ENCODE peak calls at places on chromosomes 12 and 14, in six cellular contexts. B is HepG2, W is upper lobe of left lung, C is A549, N is K562, P is GM12878. O is an unnamed sample.
A peak's percentile ranks its signal among the peaks of the same experiment; 100 is the strongest.

GRCh38 chr12:546920-547845 is 87.4 kb downstream of the B4GALNT3 start:
- ATAC-seq in B (peak; percentile 87), W (peak; percentile 89), C (peak; percentile 77), N (peak; percentile 96), P (peak; percentile 93), O (peak; percentile 57)

GRCh38 chr12:59077153-59077930 is 157.0 kb upstream of the LRIG3 start:
- ATAC-seq in B (no peak), W (no peak), C (no peak), N (no peak), P (no peak), O (no peak)

GRCh38 chr14:99250636-99251208 is 21.3 kb downstream of the BCL11B start:
- ATAC-seq in B (no peak), W (no peak), C (no peak), N (no peak), P (no peak), O (no peak)

GRCh38 chr12:124681779-124682391 is 114.5 kb upstream of the NCOR2 start:
- ATAC-seq in B (no peak), W (peak; percentile 4), C (peak; percentile 31), N (no peak), P (peak; percentile 11), O (peak; percentile 61)

GRCh38 chr12:5088586-5089264 is 45.0 kb downstream of the KCNA5 start:
- ATAC-seq in B (no peak), W (peak; percentile 6), C (peak; percentile 76), N (no peak), P (no peak), O (no peak)

GRCh38 chr12:52235822-52236291 is 2.8 kb downstream of the KRT7 start:
- ATAC-seq in B (no peak), W (no peak), C (no peak), N (no peak), P (no peak), O (no peak)

GRCh38 chr12:51847830-51848727 is at the start of gene FIGNL2:
- ATAC-seq in B (peak; percentile 10), W (no peak), C (peak; percentile 32), N (peak; percentile 54), P (no peak), O (peak; percentile 15)

GRCh38 chr12:39145175-39145999 is 240.0 kb upstream of the CPNE8 start:
- ATAC-seq in B (peak; percentile 65), W (no peak), C (peak; percentile 97), N (no peak), P (peak; percentile 96), O (peak; percentile 88)

GRCh38 chr14:72965249-72965648 is 39.0 kb downstream of the DCAF4 start:
- ATAC-seq in B (peak; percentile 21), W (no peak), C (peak; percentile 27), N (peak; percentile 45), P (no peak), O (no peak)

GRCh38 chr12:110556705-110557104 is 26.4 kb downstream of the PPTC7 start:
- ATAC-seq in B (no peak), W (no peak), C (no peak), N (peak; percentile 33), P (no peak), O (no peak)

GRCh38 chr14:104011824-104012517 is 69.6 kb upstream of the RD3L start:
- ATAC-seq in B (no peak), W (peak; percentile 83), C (no peak), N (no peak), P (no peak), O (no peak)

GRCh38 chr12:85627584-85627983 is 208.6 kb downstream of the RASSF9 start:
- ATAC-seq in B (no peak), W (no peak), C (no peak), N (no peak), P (no peak), O (no peak)

GRCh38 chr12:121490401-121491257 is 90.2 kb downstream of the KDM2B start:
- ATAC-seq in B (peak; percentile 88), W (no peak), C (no peak), N (no peak), P (no peak), O (no peak)

GRCh38 chr12:79920421-79921238 is 14.3 kb downstream of the PPP1R12A start:
- ATAC-seq in B (no peak), W (no peak), C (no peak), N (peak; percentile 54), P (peak; percentile 63), O (no peak)

GRCh38 chr12:111248981-111249380 is 119.9 kb downstream of the PHETA1 start:
- ATAC-seq in B (no peak), W (no peak), C (peak; percentile 77), N (no peak), P (no peak), O (no peak)

GRCh38 chr12:106985479-106985878 is 1.5 kb downstream of the MTERF2 start:
- ATAC-seq in B (peak; percentile 55), W (no peak), C (no peak), N (peak; percentile 48), P (no peak), O (no peak)

GRCh38 chr12:45426294-45426693 is 210.4 kb downstream of the ANO6 start:
- ATAC-seq in B (no peak), W (no peak), C (no peak), N (no peak), P (no peak), O (no peak)

GRCh38 chr14:92415969-92416368 is 93.0 kb downstream of the SLC24A4 start:
- ATAC-seq in B (no peak), W (no peak), C (no peak), N (no peak), P (no peak), O (no peak)

GRCh38 chr14:105195533-105196227 is 14.6 kb upstream of the NUDT14 start:
- ATAC-seq in B (no peak), W (no peak), C (no peak), N (no peak), P (no peak), O (no peak)

GRCh38 chr12:50520808-50521207 is 16.0 kb downstream of the DIP2B start:
- ATAC-seq in B (no peak), W (no peak), C (no peak), N (no peak), P (no peak), O (peak; percentile 60)

GRCh38 chr14:53316504-53316903 is 163.4 kb upstream of the DDHD1 start:
- ATAC-seq in B (no peak), W (no peak), C (no peak), N (no peak), P (no peak), O (no peak)

GRCh38 chr14:63508033-63508432 is 35.1 kb downstream of the PPP2R5E start:
- ATAC-seq in B (peak; percentile 87), W (peak; percentile 77), C (no peak), N (peak; percentile 42), P (no peak), O (no peak)

GRCh38 chr12:123599310-123599709 is 2.6 kb upstream of the DDX55 start:
- ATAC-seq in B (no peak), W (no peak), C (no peak), N (no peak), P (no peak), O (no peak)

GRCh38 chr14:41144370-41144769 is 462.3 kb upstream of the LRFN5 start:
- ATAC-seq in B (no peak), W (peak; percentile 55), C (no peak), N (no peak), P (no peak), O (no peak)

GRCh38 chr14:27384124-27384523 is 786.3 kb upstream of the NOVA1 start:
- ATAC-seq in B (no peak), W (no peak), C (no peak), N (no peak), P (no peak), O (no peak)

GRCh38 chr12:45612044-45612794 is 117.3 kb upstream of the ARID2 start:
- ATAC-seq in B (no peak), W (no peak), C (no peak), N (no peak), P (no peak), O (no peak)

GRCh38 chr14:21054123-21054767 is 3.4 kb upstream of the RNASE8 start:
- ATAC-seq in B (peak; percentile 94), W (no peak), C (no peak), N (no peak), P (peak; percentile 57), O (no peak)

GRCh38 chr12:91109148-91109564 is 2.1 kb downstream of the LUM start:
- ATAC-seq in B (peak; percentile 82), W (peak; percentile 51), C (no peak), N (peak; percentile 85), P (peak; percentile 90), O (peak; percentile 26)

GRCh38 chr12:3885179-3886094 is 12.2 kb upstream of the PARP11 start:
- ATAC-seq in B (no peak), W (no peak), C (no peak), N (no peak), P (peak; percentile 36), O (peak; percentile 43)

GRCh38 chr12:14256555-14257169 is 108.8 kb upstream of the ATF7IP start:
- ATAC-seq in B (peak; percentile 48), W (peak; percentile 72), C (no peak), N (peak; percentile 66), P (peak; percentile 74), O (no peak)

GRCh38 chr12:14258468-14258947 is 107.0 kb upstream of the ATF7IP start:
- ATAC-seq in B (peak; percentile 54), W (peak; percentile 31), C (peak; percentile 20), N (peak; percentile 57), P (no peak), O (no peak)

GRCh38 chr12:14259481-14260010 is 105.9 kb upstream of the ATF7IP start:
- ATAC-seq in B (no peak), W (no peak), C (no peak), N (no peak), P (no peak), O (no peak)

GRCh38 chr12:14257303-14257733 is 108.2 kb upstream of the ATF7IP start:
- ATAC-seq in B (no peak), W (no peak), C (no peak), N (peak; percentile 84), P (no peak), O (no peak)

GRCh38 chr12:14257734-14258467 is 107.6 kb upstream of the ATF7IP start:
- ATAC-seq in B (peak; percentile 86), W (peak; percentile 86), C (peak; percentile 82), N (peak; percentile 88), P (peak; percentile 66), O (peak; percentile 81)
- TF ChIP-seq EP300 in B (peak; percentile 44), W (no peak), C (no peak), N (peak; percentile 86), P (no peak), O (no peak)

DNA sequence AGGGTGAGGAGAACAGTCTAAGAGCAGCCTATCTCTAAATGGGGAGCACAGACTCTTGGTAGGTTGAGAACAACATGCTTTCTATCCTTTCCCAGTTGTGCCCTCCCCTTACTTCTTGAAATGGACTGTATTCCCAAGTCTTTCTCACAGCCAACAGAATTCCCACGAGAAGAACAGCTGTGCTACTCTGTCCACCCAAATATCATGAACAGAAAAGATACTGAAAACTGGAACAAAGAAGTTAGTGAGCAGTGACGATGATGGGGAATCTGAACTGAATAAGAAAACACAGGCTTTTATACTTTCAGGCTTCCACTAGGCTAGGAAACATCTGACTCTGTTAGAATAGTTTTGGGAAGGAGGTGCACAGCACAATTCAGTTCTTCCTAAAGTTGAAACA is 3.4 kb downstream of the NACA start:
- ATAC-seq in B (no peak), W (no peak), C (no peak), N (no peak), P (no peak), O (no peak)
- TF ChIP-seq EP300 in B (no peak), W (no peak), C (no peak), N (no peak), P (no peak), O (no peak)

GRCh38 chr12:11649413-11650278 is at the start of gene ETV6:
- ATAC-seq in B (peak; percentile 54), W (peak; percentile 72), C (peak; percentile 72), N (peak; percentile 39), P (peak; percentile 4), O (peak; percentile 82)
- TF ChIP-seq EP300 in B (no peak), W (peak; percentile 78), C (no peak), N (no peak), P (peak; percentile 46), O (no peak)

GRCh38 chr12:77102691-77103090 is 37.3 kb upstream of the E2F7 start:
- ATAC-seq in B (no peak), W (no peak), C (peak; percentile 50), N (no peak), P (no peak), O (no peak)
- TF ChIP-seq EP300 in B (no peak), W (no peak), C (no peak), N (no peak), P (no peak), O (no peak)

O was measured in gastroesophageal sphincter.